ENCODE peak calls at places on chromosomes 13 and 19, in four cellular contexts. One of them, this sample, is unnamed.

GRCh38 chr13:40181203-40181845 is 485.1 kb downstream of the FOXO1 start:
- DNase-seq in dorsolateral prefrontal cortex: no peak
- DNase-seq in A549: peak; percentile 42
- DNase-seq in ovary: no peak
- DNase-seq in this sample: peak; percentile 89

GRCh38 chr13:20141238-20142018 is 19.4 kb downstream of the GJA3 start:
- DNase-seq in A549: no peak
- DNase-seq in dorsolateral prefrontal cortex: no peak
- DNase-seq in ovary: no peak
- DNase-seq in this sample: no peak

GRCh38 chr19:7413629-7414028 is 64.9 kb downstream of the ARHGEF18 start:
- DNase-seq in dorsolateral prefrontal cortex: no peak
- DNase-seq in ovary: no peak
- DNase-seq in A549: no peak
- DNase-seq in this sample: no peak

GRCh38 chr19:38310986-38311385 is 4.8 kb downstream of the YIF1B start:
- DNase-seq in A549: no peak
- DNase-seq in dorsolateral prefrontal cortex: no peak
- DNase-seq in ovary: no peak
- DNase-seq in this sample: no peak

GRCh38 chr19:19662866-19663291 is 597 bp downstream of the ATP13A1 start:
- DNase-seq in A549: no peak
- DNase-seq in ovary: no peak
- DNase-seq in dorsolateral prefrontal cortex: no peak
- DNase-seq in this sample: peak; percentile 29

GRCh38 chr19:13334801-13335481 is 171.3 kb downstream of the CACNA1A start:
- DNase-seq in dorsolateral prefrontal cortex: no peak
- DNase-seq in A549: peak; percentile 32
- DNase-seq in ovary: no peak
- DNase-seq in this sample: no peak

GRCh38 chr13:24540236-24541126 is 27.9 kb upstream of the PARP4 start:
- DNase-seq in dorsolateral prefrontal cortex: no peak
- DNase-seq in ovary: no peak
- DNase-seq in A549: peak; percentile 56
- DNase-seq in this sample: peak; percentile 5

GRCh38 chr13:77865588-77865987 is 53.0 kb downstream of the EDNRB start:
- DNase-seq in A549: no peak
- DNase-seq in ovary: no peak
- DNase-seq in dorsolateral prefrontal cortex: no peak
- DNase-seq in this sample: no peak

GRCh38 chr13:76245216-76245615 is 609.1 kb downstream of the LMO7 start:
- DNase-seq in dorsolateral prefrontal cortex: no peak
- DNase-seq in A549: no peak
- DNase-seq in ovary: no peak
- DNase-seq in this sample: no peak

GRCh38 chr13:57017357-57017756 is 123.4 kb upstream of the PRR20A start:
- DNase-seq in ovary: no peak
- DNase-seq in dorsolateral prefrontal cortex: no peak
- DNase-seq in A549: no peak
- DNase-seq in this sample: no peak
- H3K4me3 ChIP-seq in ovary: no peak overlapping the region
- H3K4me3 ChIP-seq in dorsolateral prefrontal cortex: no peak overlapping the region
- H3K4me3 ChIP-seq in A549: no peak overlapping the region
- H3K4me3 ChIP-seq in this sample: no peak overlapping the region

GRCh38 chr19:14565765-14566711 is 5.8 kb downstream of the NDUFB7 start:
- DNase-seq in A549: no peak
- DNase-seq in ovary: no peak
- DNase-seq in dorsolateral prefrontal cortex: no peak
- DNase-seq in this sample: no peak
- TF ChIP-seq CTCF in A549: no peak
- TF ChIP-seq CTCF in ovary: no peak
- TF ChIP-seq CTCF in dorsolateral prefrontal cortex: no peak
- TF ChIP-seq CTCF in this sample: no peak

DNA sequence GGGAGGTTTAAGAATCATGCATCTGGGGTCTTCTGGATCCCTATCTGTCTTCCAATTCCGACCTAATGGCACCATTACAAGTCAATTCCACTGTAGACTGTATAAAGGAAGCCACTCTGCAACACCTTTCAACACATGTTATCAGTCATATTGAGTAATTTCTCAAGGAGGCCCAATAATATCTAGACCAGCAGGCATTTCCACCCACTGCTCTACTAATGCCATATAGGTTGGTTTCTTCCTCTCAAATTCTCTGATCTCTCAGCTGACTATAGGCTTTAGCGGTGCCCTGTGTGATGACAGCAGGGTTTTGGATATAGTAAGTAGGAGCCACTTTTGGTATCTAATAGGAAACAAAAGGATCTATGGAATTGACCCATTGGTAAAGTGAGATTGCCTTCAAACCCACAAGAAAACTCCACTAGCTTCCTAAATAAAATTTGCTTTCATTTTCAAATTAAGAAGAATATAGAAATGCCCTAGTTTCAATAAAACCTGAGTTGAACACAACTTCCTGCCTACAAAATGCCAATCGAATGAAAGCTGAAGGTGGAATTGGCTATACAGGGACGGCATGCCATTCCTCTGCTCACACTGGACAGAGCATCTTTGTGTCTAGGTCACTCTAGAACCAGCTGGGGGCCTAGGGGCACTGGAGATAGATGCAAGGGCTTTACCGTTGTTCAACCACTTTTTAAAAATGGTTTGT is 12.3 kb upstream of the ITM2B start:
- DNase-seq in dorsolateral prefrontal cortex: no peak
- DNase-seq in ovary: no peak
- DNase-seq in A549: no peak
- DNase-seq in this sample: no peak
- H3K4me3 ChIP-seq in dorsolateral prefrontal cortex: no peak overlapping the region
- H3K4me3 ChIP-seq in ovary: no peak overlapping the region
- H3K4me3 ChIP-seq in A549: no peak overlapping the region
- H3K4me3 ChIP-seq in this sample: no peak overlapping the region

GRCh38 chr13:27960362-27961226 is 8.5 kb downstream of the CDX2 start:
- DNase-seq in dorsolateral prefrontal cortex: no peak
- DNase-seq in ovary: no peak
- DNase-seq in A549: peak; percentile 87
- DNase-seq in this sample: peak; percentile 22
- TF ChIP-seq CTCF in dorsolateral prefrontal cortex: no peak
- TF ChIP-seq CTCF in ovary: no peak
- TF ChIP-seq CTCF in A549: peak; percentile 59
- TF ChIP-seq CTCF in this sample: peak; percentile 18

DNA sequence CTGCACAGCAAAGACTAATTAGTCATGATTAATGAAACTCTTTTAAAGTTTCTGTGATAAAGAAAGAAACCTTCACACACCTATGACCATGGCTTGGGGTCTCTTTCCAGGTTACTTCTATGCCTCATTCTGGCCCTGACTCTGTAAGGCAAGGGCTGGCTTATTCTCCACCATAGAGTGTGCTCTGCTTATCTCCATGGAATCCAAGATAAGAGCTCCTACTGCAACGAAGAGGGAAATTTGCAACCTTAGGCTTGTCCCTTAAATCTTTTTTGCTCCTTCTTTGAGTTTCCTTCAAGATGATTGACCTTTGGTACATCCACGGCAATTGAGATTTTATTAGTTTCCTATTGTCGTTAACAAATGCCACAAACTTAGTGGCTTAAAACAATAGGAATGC is 239.9 kb downstream of the SPRY2 start:
- DNase-seq in dorsolateral prefrontal cortex: no peak
- DNase-seq in ovary: no peak
- DNase-seq in A549: no peak
- DNase-seq in this sample: no peak
- H3K4me3 ChIP-seq in dorsolateral prefrontal cortex: no peak overlapping the region
- H3K4me3 ChIP-seq in ovary: no peak overlapping the region
- H3K4me3 ChIP-seq in A549: no peak overlapping the region
- H3K4me3 ChIP-seq in this sample: no peak overlapping the region

GRCh38 chr13:50974268-50974667 is 64.7 kb downstream of the RNASEH2B start:
- DNase-seq in A549: no peak
- DNase-seq in ovary: no peak
- DNase-seq in dorsolateral prefrontal cortex: no peak
- DNase-seq in this sample: no peak

GRCh38 chr13:50969691-50970090 is 60.1 kb downstream of the RNASEH2B start:
- DNase-seq in dorsolateral prefrontal cortex: peak; percentile 56
- DNase-seq in A549: peak; percentile 14
- DNase-seq in ovary: no peak
- DNase-seq in this sample: no peak
- TF ChIP-seq CTCF in dorsolateral prefrontal cortex: no peak
- TF ChIP-seq CTCF in A549: no peak
- TF ChIP-seq CTCF in ovary: no peak
- TF ChIP-seq CTCF in this sample: peak; percentile 5

DNA sequence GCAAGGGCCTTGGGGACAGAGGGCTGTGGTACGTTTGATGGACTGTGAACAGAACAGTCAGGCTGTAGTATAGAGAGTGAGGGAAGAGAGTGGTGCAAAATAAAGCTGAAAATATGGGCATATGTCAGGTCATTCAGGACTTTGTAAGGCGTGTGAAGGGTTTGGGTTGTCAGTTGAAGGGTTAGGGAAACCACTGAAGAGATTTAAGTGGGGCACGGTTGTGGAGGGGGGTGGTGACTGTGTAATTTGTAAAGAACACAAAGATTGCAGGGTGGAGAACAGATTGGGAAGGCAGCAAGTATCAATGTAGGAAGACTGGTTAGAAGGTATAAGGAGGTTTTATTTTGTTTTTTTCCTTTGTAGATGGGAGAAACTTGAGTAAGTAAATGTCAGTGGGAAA is 349.8 kb downstream of the DLEU7 start:
- DNase-seq in dorsolateral prefrontal cortex: no peak
- DNase-seq in ovary: no peak
- DNase-seq in A549: no peak
- DNase-seq in this sample: no peak
- H3K4me3 ChIP-seq in dorsolateral prefrontal cortex: no peak overlapping the region
- H3K4me3 ChIP-seq in ovary: no peak overlapping the region
- H3K4me3 ChIP-seq in A549: no peak overlapping the region
- H3K4me3 ChIP-seq in this sample: no peak overlapping the region

DNA sequence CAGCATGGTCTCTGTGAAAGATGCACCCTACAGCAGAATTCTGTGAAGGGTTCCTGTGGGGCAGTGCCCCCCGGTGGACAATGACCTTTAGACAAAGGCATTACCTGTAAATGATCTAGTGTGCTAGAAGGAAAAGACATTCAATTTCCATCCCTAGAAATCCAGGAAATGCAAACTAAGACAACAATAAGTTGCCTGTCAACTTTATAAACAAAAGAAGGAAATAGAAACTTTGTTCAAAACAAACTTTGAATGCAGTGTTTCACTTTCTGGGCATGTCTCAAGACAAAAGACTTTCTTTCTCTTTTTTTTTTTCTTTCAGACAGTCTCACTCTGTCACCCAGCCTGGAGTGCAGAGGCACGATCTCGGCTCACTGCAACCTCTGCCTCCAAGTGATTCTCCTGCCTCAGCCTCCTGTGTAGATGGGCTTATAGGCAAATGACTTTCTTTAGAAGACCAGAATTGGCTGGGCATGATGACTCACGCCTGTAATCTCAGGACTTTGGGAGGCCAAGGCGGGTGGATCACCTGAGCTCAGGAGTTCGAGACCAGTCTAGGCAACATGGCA is 15.5 kb downstream of the TEX101 start:
- DNase-seq in dorsolateral prefrontal cortex: no peak
- DNase-seq in A549: no peak
- DNase-seq in ovary: no peak
- DNase-seq in this sample: no peak
- TF ChIP-seq CTCF in dorsolateral prefrontal cortex: no peak
- TF ChIP-seq CTCF in A549: no peak
- TF ChIP-seq CTCF in ovary: no peak
- TF ChIP-seq CTCF in this sample: no peak

GRCh38 chr13:33725340-33725739 is 92.6 kb upstream of the RFC3 start:
- DNase-seq in A549: no peak
- DNase-seq in dorsolateral prefrontal cortex: no peak
- DNase-seq in ovary: no peak
- DNase-seq in this sample: no peak

GRCh38 chr13:33723772-33724435 is 94.0 kb upstream of the RFC3 start:
- DNase-seq in dorsolateral prefrontal cortex: peak; percentile 74
- DNase-seq in A549: peak; percentile 82
- DNase-seq in ovary: peak; percentile 83
- DNase-seq in this sample: peak; percentile 88

GRCh38 chr13:33723365-33723764 is 94.6 kb upstream of the RFC3 start:
- DNase-seq in A549: no peak
- DNase-seq in dorsolateral prefrontal cortex: no peak
- DNase-seq in ovary: no peak
- DNase-seq in this sample: peak; percentile 26

GRCh38 chr13:33721719-33722118 is 96.2 kb upstream of the RFC3 start:
- DNase-seq in A549: peak; percentile 19
- DNase-seq in ovary: no peak
- DNase-seq in dorsolateral prefrontal cortex: no peak
- DNase-seq in this sample: peak; percentile 62

GRCh38 chr13:33722216-33722900 is 95.6 kb upstream of the RFC3 start:
- DNase-seq in ovary: no peak
- DNase-seq in dorsolateral prefrontal cortex: no peak
- DNase-seq in A549: no peak
- DNase-seq in this sample: peak; percentile 7
- H3K4me3 ChIP-seq in ovary: no peak overlapping the region
- H3K4me3 ChIP-seq in dorsolateral prefrontal cortex: no peak overlapping the region
- H3K4me3 ChIP-seq in A549: no peak overlapping the region
- H3K4me3 ChIP-seq in this sample: no peak overlapping the region